ENCODE peak calls at places on chromosome 16, in six cellular contexts. J is left lung, E is GM13976, C is GM12865, B is stomach, D is fibroblast of lung. N is an unnamed sample.

GRCh38 chr16:73176577-73177013 is 128.7 kb upstream of the ZFHX3 start:
- DNase-seq in J (no peak), E (no peak), C (no peak), B (no peak), D (peak), N (no peak)

GRCh38 chr16:68362314-68362913 is 51.6 kb downstream of the PRMT7 start:
- DNase-seq in J (no peak), E (no peak), C (no peak), B (no peak), D (no peak), N (no peak)

GRCh38 chr16:84085774-84086173 is 31.0 kb downstream of the MBTPS1 start:
- DNase-seq in J (no peak), E (peak), C (peak), B (no peak), D (no peak), N (no peak)

GRCh38 chr16:5615868-5616642 is 518.5 kb upstream of the EEF2KMT start:
- DNase-seq in J (peak), E (peak), C (peak), B (peak), D (no peak), N (peak)

GRCh38 chr16:9469512-9469911 is 378.1 kb downstream of the HAPSTR1 start:
- DNase-seq in J (no peak), E (no peak), C (no peak), B (no peak), D (no peak), N (no peak)

GRCh38 chr16:81752225-81752875 is 26.7 kb upstream of the PLCG2 start:
- DNase-seq in J (peak), E (peak), C (peak), B (peak), D (no peak), N (no peak)

GRCh38 chr16:81238296-81239011 is at the start of gene BCO1:
- DNase-seq in J (no peak), E (no peak), C (no peak), B (peak), D (peak), N (no peak)

GRCh38 chr16:76653390-76654026 is 376.3 kb downstream of the CNTNAP4 start:
- DNase-seq in J (no peak), E (peak), C (peak), B (no peak), D (peak), N (peak)

GRCh38 chr16:77789085-77789611 is 784 bp downstream of the VAT1L start:
- DNase-seq in J (no peak), E (no peak), C (no peak), B (no peak), D (no peak), N (peak)

GRCh38 chr16:68363847-68364600 is 53.2 kb downstream of the PRMT7 start:
- DNase-seq in J (no peak), E (no peak), C (no peak), B (no peak), D (peak), N (no peak)

GRCh38 chr16:85537795-85538401 is 75.2 kb upstream of the GSE1 start:
- DNase-seq in J (peak), E (no peak), C (no peak), B (no peak), D (no peak), N (no peak)

GRCh38 chr16:83187404-83187803 is 560.6 kb downstream of the CDH13 start:
- DNase-seq in J (no peak), E (no peak), C (peak), B (no peak), D (peak), N (peak)

GRCh38 chr16:48131201-48131600 is 24.6 kb downstream of the ABCC12 start:
- DNase-seq in J (no peak), E (no peak), C (no peak), B (no peak), D (no peak), N (no peak)

GRCh38 chr16:2919511-2920255 is 8.0 kb downstream of the FLYWCH1 start:
- DNase-seq in J (no peak), E (peak), C (peak), B (peak), D (peak), N (peak)

GRCh38 chr16:50802000-50802399 is 60.1 kb downstream of the CYLD start:
- DNase-seq in J (no peak), E (no peak), C (no peak), B (no peak), D (peak), N (no peak)

GRCh38 chr16:53848950-53849349 is 145.0 kb downstream of the FTO start:
- DNase-seq in J (no peak), E (no peak), C (no peak), B (no peak), D (no peak), N (no peak)

GRCh38 chr16:81677375-81677737 is 101.7 kb upstream of the PLCG2 start:
- DNase-seq in J (no peak), E (no peak), C (no peak), B (no peak), D (no peak), N (no peak)

GRCh38 chr16:13270602-13271001 is 369.2 kb downstream of the SHISA9 start:
- DNase-seq in J (no peak), E (no peak), C (no peak), B (no peak), D (no peak), N (no peak)

GRCh38 chr16:13269359-13269758 is 368.0 kb downstream of the SHISA9 start:
- DNase-seq in J (no peak), E (no peak), C (no peak), B (no peak), D (no peak), N (no peak)

GRCh38 chr16:13264749-13265552 is 363.6 kb downstream of the SHISA9 start:
- DNase-seq in J (no peak), E (no peak), C (no peak), B (no peak), D (no peak), N (no peak)

DNA sequence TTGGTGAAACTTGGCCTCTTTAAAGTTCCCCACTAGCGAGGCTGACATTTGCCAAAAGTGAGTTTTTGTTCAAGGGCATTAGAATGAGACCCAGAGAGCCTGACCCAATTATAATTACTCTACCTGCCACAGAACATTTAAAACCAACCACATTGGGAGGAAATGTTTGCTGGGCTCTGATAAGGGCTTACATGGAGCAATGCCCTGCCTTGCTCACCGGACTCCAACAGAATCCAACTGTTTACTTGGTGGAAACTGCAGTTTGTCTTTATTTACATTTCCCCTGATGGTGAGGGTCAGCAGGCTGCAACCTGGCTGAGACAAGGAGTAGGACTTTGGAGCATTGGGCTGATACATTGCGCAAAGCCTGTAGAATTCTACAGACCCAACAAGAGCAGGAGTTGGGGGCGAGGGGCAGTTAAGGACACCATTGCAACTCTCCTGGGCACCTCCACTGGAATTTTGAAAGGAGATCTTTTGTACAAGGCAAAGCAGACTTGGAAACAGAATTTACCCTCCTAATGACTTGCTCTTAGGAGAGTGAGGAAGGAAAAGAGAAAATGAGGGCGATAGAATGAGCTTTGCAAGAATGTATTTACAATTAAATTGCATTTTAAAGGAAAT is 368.6 kb downstream of the SHISA9 start:
- DNase-seq in J (no peak), E (no peak), C (no peak), B (peak), D (no peak), N (no peak)
- TF ChIP-seq CTCF in J (no peak), E (no peak), C (no peak), B (no peak), D (no peak), N (no peak)

GRCh38 chr16:66849543-66849942 is 5.3 kb downstream of the CA7 start:
- DNase-seq in J (no peak), E (no peak), C (no peak), B (no peak), D (no peak), N (no peak)
- TF ChIP-seq CTCF in J (no peak), E (no peak), C (no peak), B (no peak), D (no peak), N (no peak)

GRCh38 chr16:17023606-17024005 is 447.2 kb downstream of the XYLT1 start:
- DNase-seq in J (no peak), E (no peak), C (no peak), B (no peak), D (no peak), N (no peak)

GRCh38 chr16:17018715-17019014 is 452.1 kb downstream of the XYLT1 start:
- DNase-seq in J (no peak), E (no peak), C (no peak), B (no peak), D (no peak), N (no peak)

GRCh38 chr16:17017442-17017841 is 453.3 kb downstream of the XYLT1 start:
- DNase-seq in J (no peak), E (no peak), C (no peak), B (no peak), D (no peak), N (no peak)

GRCh38 chr16:17015702-17016101 is 455.1 kb downstream of the XYLT1 start:
- DNase-seq in J (no peak), E (no peak), C (no peak), B (no peak), D (no peak), N (no peak)

DNA sequence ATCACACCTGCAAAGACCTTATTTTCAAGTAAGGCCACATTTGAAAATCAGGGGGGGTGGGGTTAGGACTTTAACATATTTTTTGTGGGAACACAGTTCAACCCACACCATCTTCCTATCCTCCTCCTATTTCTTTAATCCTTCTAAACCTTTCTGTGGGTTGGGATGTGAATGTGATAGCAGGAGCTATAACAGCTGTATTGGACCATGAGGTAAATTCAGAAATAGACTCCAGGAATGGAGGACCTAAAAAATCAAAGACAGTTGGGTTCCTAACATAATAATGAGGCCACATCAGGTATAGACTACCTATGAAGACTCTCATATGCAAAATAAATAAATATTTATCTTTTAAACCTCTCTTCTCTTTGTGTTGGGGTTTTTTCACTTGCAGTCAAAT is 451.4 kb downstream of the XYLT1 start:
- DNase-seq in J (no peak), E (no peak), C (no peak), B (no peak), D (no peak), N (no peak)
- TF ChIP-seq CTCF in J (no peak), E (no peak), C (no peak), B (no peak), D (no peak), N (no peak)

DNA sequence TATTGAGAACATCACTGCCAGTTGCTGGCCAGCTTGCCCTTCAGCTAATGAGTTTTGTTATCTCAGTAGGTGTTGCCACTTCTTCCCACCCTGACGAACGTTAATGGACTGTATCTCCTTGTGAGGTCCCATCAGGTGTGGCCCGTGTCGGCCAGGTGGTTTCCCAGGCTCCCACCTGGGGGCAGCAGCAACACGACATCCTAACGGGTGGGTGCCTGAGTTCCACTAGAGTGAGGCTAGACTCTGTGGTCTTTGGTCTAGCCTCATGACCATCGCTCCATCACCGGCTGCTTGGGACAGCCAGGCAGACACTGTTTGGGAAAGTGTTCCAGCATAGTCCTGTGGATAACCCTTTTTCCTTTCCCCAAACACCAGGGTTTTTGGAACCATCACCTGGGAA is 45.6 kb upstream of the LCMT1 start:
- DNase-seq in J (no peak), E (peak), C (peak), B (no peak), D (no peak), N (no peak)
- TF ChIP-seq CTCF in J (no peak), E (peak), C (no peak), B (no peak), D (no peak), N (no peak)

GRCh38 chr16:26801628-26802027 is 265.1 kb upstream of the C16orf82 start:
- DNase-seq in J (no peak), E (no peak), C (no peak), B (no peak), D (no peak), N (no peak)

GRCh38 chr16:26806641-26807040 is 260.1 kb upstream of the C16orf82 start:
- DNase-seq in J (no peak), E (no peak), C (no peak), B (no peak), D (no peak), N (no peak)

GRCh38 chr16:26802965-26803364 is 263.8 kb upstream of the C16orf82 start:
- DNase-seq in J (no peak), E (no peak), C (no peak), B (no peak), D (no peak), N (no peak)

GRCh38 chr16:26802440-26802839 is 264.3 kb upstream of the C16orf82 start:
- DNase-seq in J (no peak), E (no peak), C (no peak), B (no peak), D (no peak), N (peak)
- TF ChIP-seq CTCF in J (no peak), E (no peak), C (no peak), B (no peak), D (no peak), N (no peak)

GRCh38 chr16:49527621-49528020 is 154.0 kb downstream of the C16orf78 start:
- DNase-seq in J (no peak), E (no peak), C (no peak), B (no peak), D (peak), N (peak)
- TF ChIP-seq CTCF in J (no peak), E (no peak), C (no peak), B (no peak), D (no peak), N (no peak)

GRCh38 chr16:70699696-70700095 is 13.8 kb upstream of the MTSS2 start:
- DNase-seq in J (no peak), E (no peak), C (no peak), B (no peak), D (no peak), N (no peak)

GRCh38 chr16:70696368-70696767 is 10.5 kb upstream of the MTSS2 start:
- DNase-seq in J (no peak), E (no peak), C (no peak), B (no peak), D (no peak), N (no peak)

GRCh38 chr16:70696952-70697600 is 11.2 kb upstream of the MTSS2 start:
- DNase-seq in J (no peak), E (no peak), C (no peak), B (peak), D (no peak), N (peak)

GRCh38 chr16:70698901-70699300 is 13.0 kb upstream of the MTSS2 start:
- DNase-seq in J (no peak), E (no peak), C (no peak), B (no peak), D (no peak), N (no peak)

DNA sequence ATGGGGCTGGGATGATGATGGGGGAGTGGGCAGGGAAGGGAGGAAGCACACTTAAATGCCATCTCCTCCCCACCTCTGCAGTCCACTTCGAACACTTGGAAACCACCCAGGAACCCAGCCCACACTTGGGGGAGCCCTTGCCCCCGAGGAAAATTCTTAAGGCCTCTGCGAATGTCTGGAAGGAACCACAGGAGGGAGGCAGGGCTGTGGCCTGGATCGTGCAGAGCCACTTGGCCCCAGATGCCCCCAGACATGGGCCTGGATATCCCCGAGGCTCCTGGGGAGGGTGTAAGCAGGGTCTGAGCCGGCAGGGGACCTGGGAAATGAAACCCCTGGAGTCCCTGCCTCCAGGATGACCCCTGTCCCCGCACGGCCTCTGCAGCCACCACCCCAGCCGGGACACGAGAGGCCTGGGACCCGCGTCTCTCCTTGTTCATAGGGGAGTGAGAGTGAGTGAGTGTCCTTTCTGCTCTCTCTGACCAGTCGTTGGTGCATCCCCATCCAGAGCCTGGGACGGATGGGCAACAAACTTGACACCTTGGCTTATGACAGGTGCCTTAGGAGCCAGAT is 11.8 kb upstream of the MTSS2 start:
- DNase-seq in J (no peak), E (no peak), C (no peak), B (no peak), D (no peak), N (no peak)
- TF ChIP-seq CTCF in J (no peak), E (no peak), C (no peak), B (no peak), D (no peak), N (no peak)

GRCh38 chr16:65525743-65526142 is 403.9 kb upstream of the CDH11 start:
- DNase-seq in J (no peak), E (no peak), C (no peak), B (no peak), D (no peak), N (no peak)
- TF ChIP-seq CTCF in J (no peak), E (no peak), C (no peak), B (no peak), D (no peak), N (no peak)

N was measured in activated CD8-positive, alpha-beta T cell treated with anti-CD3 and anti-CD28 coated beads for 36 hours.